ENCODE peak calls at places on chromosomes 16 and 17, in nine cellular contexts. C, D, P, Z, M, J, Q, A and V are unnamed samples.
A peak's percentile ranks its signal among the peaks of the same experiment; 100 is the strongest.

GRCh38 chr16:53558665-53559064 is 55.7 kb upstream of the AKTIP start:
- DNase-seq in D (no peak), A (no peak), C (no peak), Z (no peak), P (no peak), J (no peak), Q (no peak), M (no peak), V (no peak)

GRCh38 chr17:75367312-75367711 is 38.2 kb downstream of the GRB2 start:
- DNase-seq in J (no peak), Q (peak; percentile 54), P (peak; percentile 69), A (no peak), D (no peak), Z (peak; percentile 83), C (no peak), M (no peak), V (no peak)

GRCh38 chr17:40111221-40112128 is 10.3 kb upstream of the MSL1 start:
- DNase-seq in P (peak; percentile 98), Z (peak; percentile 94), J (peak; percentile 87), C (peak; percentile 59), D (peak; percentile 75), Q (peak; percentile 98), M (no peak), A (peak; percentile 81), V (peak; percentile 73)

GRCh38 chr16:22317001-22317530 is 19.9 kb downstream of the POLR3E start:
- DNase-seq in J (no peak), C (no peak), M (no peak), A (peak; percentile 15), P (no peak), Q (no peak), Z (no peak), D (no peak), V (no peak)

GRCh38 chr17:66542183-66542966 is 240.0 kb downstream of the PRKCA start:
- DNase-seq in C (no peak), Q (peak; percentile 78), D (no peak), Z (peak; percentile 82), A (no peak), P (peak; percentile 79), J (peak; percentile 50), M (no peak), V (no peak)

GRCh38 chr17:690346-690745 is 24.3 kb downstream of the VPS53 start:
- DNase-seq in A (no peak), D (no peak), J (no peak), Q (no peak), C (no peak), P (no peak), M (no peak), Z (no peak), V (no peak)

GRCh38 chr17:56319531-56319930 is 166.3 kb downstream of the ANKFN1 start:
- DNase-seq in M (no peak), A (no peak), C (no peak), D (peak; percentile 13), Q (peak; percentile 53), J (peak; percentile 33), P (peak; percentile 65), Z (peak; percentile 75), V (no peak)

GRCh38 chr16:57519796-57520360 is 16.5 kb downstream of the CCDC102A start:
- DNase-seq in J (peak; percentile 94), Q (peak; percentile 71), C (peak; percentile 83), P (peak; percentile 36), D (peak; percentile 36), Z (peak; percentile 51), M (peak; percentile 79), A (peak; percentile 86), V (peak; percentile 72)

GRCh38 chr16:85917959-85918358 is 19.0 kb downstream of the IRF8 start:
- DNase-seq in P (no peak), Q (no peak), J (no peak), M (no peak), D (no peak), A (no peak), Z (no peak), C (no peak), V (no peak)